ENCODE peak calls at places on chromosomes 3 and 15, in ten cellular contexts. J is SK-N-SH, W is breast epithelium, D is K562, T is transverse colon, M is HCT116, F is spleen, L is sigmoid colon, O is GM23338, H is stomach. Z is an unnamed sample.

GRCh38 chr3:113499081-113499480 is 15.9 kb downstream of the SPICE1 start:
- DNase-seq in H (no peak), W (no peak), J (no peak), F (no peak), O (no peak), L (no peak), D (no peak), T (no peak), M (no peak), Z (no peak)

GRCh38 chr3:32186097-32186496 is 52.4 kb upstream of the CMTM8 start:
- DNase-seq in F (no peak), D (no peak), L (no peak), H (no peak), T (no peak), W (no peak), J (no peak), M (no peak), O (peak; percentile 58), Z (no peak)

GRCh38 chr3:172760406-172760805 is 9.9 kb downstream of the ECT2 start:
- DNase-seq in L (no peak), J (no peak), F (no peak), O (no peak), M (no peak), H (no peak), D (peak; percentile 16), T (no peak), W (no peak), Z (no peak)

GRCh38 chr15:94480289-94480834 is 249.0 kb downstream of the MCTP2 start:
- DNase-seq in M (no peak), F (no peak), O (no peak), H (no peak), T (no peak), W (no peak), L (no peak), D (no peak), J (peak; percentile 49), Z (no peak)

GRCh38 chr15:34799825-34800168 is 4.4 kb upstream of the ACTC1 start:
- DNase-seq in O (no peak), M (no peak), J (no peak), F (no peak), D (no peak), H (no peak), T (no peak), L (no peak), W (no peak), Z (no peak)

GRCh38 chr3:120693439-120694172 is 11.6 kb upstream of the HGD start:
- DNase-seq in D (no peak), H (no peak), W (no peak), T (no peak), L (no peak), M (no peak), O (no peak), F (no peak), J (no peak), Z (no peak)

GRCh38 chr3:122247825-122248185 is 64.3 kb downstream of the CASR start:
- DNase-seq in O (no peak), T (no peak), H (no peak), M (no peak), L (no peak), J (no peak), F (peak; percentile 86), W (no peak), D (no peak), Z (no peak)

GRCh38 chr3:31880482-31881078 is 100.5 kb downstream of the OSBPL10 start:
- DNase-seq in O (no peak), H (no peak), D (no peak), F (no peak), T (no peak), J (no peak), M (no peak), W (no peak), L (no peak), Z (no peak)

DNA sequence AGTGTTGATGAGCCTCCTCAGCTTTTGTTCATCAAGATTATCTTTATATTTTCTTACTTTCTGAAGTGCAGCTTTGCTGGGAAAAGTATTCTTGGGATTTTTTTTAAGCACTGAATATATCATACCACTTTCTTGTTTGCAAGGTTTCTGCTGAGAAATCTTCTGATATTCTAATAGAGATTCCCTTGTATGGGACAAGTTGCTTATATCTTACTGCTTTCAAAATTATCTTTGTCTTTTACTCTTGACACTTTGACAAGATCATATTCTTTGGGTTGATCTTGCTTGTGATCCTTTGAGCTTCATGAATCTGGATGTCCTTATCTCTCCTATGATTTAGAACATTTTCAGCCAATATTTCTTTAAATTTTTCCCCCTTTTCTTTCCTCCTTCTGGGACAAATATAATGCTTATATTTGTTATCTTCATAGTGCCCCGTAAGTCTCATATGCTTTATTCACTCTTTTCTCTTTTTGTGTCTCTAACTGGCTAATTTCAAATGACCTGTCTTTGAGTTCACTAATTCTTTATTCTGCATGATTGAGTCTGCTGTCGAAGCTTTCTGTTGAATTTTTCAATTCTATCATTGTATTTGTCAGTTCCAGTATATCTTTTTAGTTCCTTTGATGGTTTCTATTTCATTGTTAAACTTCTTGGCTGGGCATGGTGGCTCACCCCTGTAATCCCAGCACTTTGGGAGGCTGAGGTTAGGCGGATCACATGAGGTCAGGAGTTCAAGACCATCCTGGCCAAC is 211.4 kb upstream of the MANF start:
- DNase-seq in W (no peak), J (no peak), M (no peak), D (no peak), T (no peak), O (no peak), F (no peak), H (no peak), L (no peak), Z (no peak)
- H3K4me1 ChIP-seq in W (no peaks in the 10 kb centered on the region), J (no peaks in the 10 kb centered on the region), M (no peaks in the 10 kb centered on the region), D (no peaks in the 10 kb centered on the region), T (no peaks in the 10 kb centered on the region), O (no peaks in the 10 kb centered on the region), F (no peaks in the 10 kb centered on the region), H (no peaks in the 10 kb centered on the region), L (no peaks in the 10 kb centered on the region), Z (no peaks in the 10 kb centered on the region)

DNA sequence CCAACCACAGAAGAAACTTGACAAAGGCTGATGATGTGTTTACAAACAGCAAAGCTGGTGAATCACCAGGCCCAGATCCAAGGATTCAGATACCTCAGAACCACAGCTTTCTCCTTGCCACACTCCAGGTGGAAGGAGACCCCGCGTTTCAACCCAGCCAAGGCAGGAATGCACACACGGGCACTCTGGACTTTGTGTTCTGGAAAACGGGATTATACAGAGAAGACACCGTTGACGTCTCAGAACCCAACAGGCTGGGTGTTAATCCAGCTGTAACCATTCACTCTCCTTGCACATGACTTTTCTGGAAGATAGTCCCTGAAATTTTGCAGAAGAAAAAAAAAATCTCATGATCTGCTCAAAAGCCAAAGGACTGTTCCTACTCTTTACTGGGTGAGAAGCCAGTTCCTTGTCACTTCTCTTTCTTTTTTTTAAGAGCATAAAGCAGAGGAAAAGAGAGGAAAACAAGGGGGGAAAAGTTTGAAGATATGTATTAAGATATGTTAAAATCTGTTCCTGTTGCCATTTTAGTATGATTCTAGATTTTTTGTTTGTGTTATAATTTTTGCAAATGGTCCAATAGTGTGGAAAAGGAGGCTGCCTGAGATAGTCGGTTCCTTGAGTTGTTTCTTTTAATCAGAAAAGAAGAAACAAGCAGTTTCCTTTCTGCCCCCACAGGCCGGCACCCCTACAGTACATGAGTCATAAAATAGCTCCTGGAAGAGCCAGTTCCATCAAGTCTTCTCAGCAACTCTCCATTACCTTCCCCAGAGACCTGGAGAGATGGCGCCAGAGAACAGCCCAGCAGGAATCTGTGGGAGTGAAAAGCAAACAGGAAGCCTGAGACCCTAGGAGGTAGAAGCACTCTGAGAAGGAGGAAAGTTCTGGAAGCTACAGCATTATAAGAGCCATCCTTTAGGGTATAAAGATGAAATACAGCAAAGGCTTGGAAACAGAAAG is 73.1 kb downstream of the RORA start:
- DNase-seq in O (peak; percentile 50), D (no peak), L (peak; percentile 86), T (peak; percentile 18), H (no peak), F (no peak), M (no peak), W (no peak), J (no peak), Z (no peak)
- TF ChIP-seq POLR2AphosphoS5 in O (no peak), D (no peak), L (peak; percentile 47), T (no peak), H (no peak), F (no peak), M (no peak), W (no peak), J (no peak), Z (no peak)

GRCh38 chr3:69297525-69297924 is 88.4 kb downstream of the FRMD4B start:
- DNase-seq in D (no peak), W (no peak), L (no peak), M (no peak), J (peak; percentile 60), T (no peak), F (no peak), H (no peak), O (no peak), Z (no peak)

GRCh38 chr3:69296995-69297394 is 88.9 kb downstream of the FRMD4B start:
- DNase-seq in H (no peak), O (no peak), T (no peak), M (no peak), J (no peak), D (no peak), L (no peak), W (no peak), F (no peak), Z (no peak)

GRCh38 chr3:69304396-69304795 is 81.5 kb downstream of the FRMD4B start:
- DNase-seq in L (no peak), H (no peak), F (no peak), O (no peak), T (no peak), J (no peak), M (no peak), W (no peak), D (no peak), Z (no peak)

GRCh38 chr3:69300296-69300695 is 85.6 kb downstream of the FRMD4B start:
- DNase-seq in M (no peak), W (no peak), O (no peak), T (no peak), L (no peak), J (no peak), D (no peak), F (no peak), H (no peak), Z (no peak)

GRCh38 chr3:69299344-69299743 is 86.5 kb downstream of the FRMD4B start:
- DNase-seq in O (no peak), H (no peak), M (no peak), J (no peak), L (no peak), W (no peak), D (no peak), F (no peak), T (no peak), Z (no peak)
- TF ChIP-seq CTCF in O (no peak), H (no peak), M (no peak), J (peak; percentile 39), L (no peak), W (no peak), D (no peak), F (no peak), T (no peak), Z (no peak)

DNA sequence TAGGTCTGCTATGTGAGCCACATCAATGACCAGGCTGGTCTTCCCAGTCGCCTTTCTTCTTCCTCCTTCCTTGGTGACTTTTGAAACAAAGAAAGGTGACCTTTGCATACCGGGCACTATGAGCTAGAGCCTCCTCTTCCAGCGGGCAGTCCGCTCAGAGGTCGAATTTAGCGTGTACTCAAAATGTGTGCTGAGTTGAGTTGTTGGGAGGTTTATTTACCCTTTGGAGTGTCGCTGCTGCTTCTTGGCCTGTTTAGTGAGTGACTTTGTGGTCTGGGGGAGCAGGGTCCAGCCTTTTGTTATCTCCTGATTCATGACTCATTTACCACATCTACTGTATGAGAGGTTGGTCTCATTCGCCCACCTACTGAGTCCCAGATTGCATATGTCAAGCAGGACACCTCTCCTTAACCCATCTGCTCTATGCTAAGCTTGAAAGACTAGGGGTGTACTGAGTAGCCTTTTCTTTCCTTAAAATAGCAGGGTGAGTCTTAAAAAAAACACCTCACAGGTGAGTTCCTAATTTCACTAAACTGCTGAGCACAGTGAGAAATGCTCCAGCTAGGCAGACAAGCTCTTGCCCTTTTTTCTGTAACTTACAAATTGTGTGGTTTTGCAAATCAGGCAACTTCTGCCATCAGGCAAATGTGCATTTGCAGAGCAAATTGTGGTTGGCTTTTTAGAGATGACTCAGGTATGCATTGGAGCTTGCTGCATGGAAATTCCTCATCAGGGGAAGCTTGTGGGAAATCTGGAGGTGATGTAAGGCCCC is 3.2 kb upstream of the SIAH2 start:
- DNase-seq in H (no peak), M (no peak), T (no peak), L (no peak), F (no peak), J (no peak), W (no peak), O (peak; percentile 11), D (peak; percentile 25), Z (no peak)
- H3K4me1 ChIP-seq in H (peaks cover 15% of the 10 kb centered on the region), M (peaks cover 21% of the 10 kb centered on the region), T (no peaks in the 10 kb centered on the region), L (no peaks in the 10 kb centered on the region), F (peaks cover 10% of the 10 kb centered on the region), J (peaks cover 7% of the 10 kb centered on the region), W (peaks cover 2% of the 10 kb centered on the region), O (peaks cover 21% of the 10 kb centered on the region), D (peaks cover 19% of the 10 kb centered on the region), Z (peaks cover 11% of the 10 kb centered on the region)

Z was measured in Panc1.